ENCODE peak calls at places on chromosome 19, in nine cellular contexts. One of them, this sample, is unnamed.

GRCh38 chr19:38263696-38264485 is 482 bp upstream of the SPINT2 start:
- DNase-seq in foreskin keratinocyte: peak
- DNase-seq in naive thymus-derived CD4-positive, alpha-beta T cell: peak
- DNase-seq in CD4-positive, CD25-positive, alpha-beta regulatory T cell: peak
- DNase-seq in stomach: peak
- DNase-seq in endothelial cell: no peak
- DNase-seq in iPS-NIHi11: peak
- DNase-seq in progenitor cell of endocrine pancreas: peak
- DNase-seq in T-helper 22 cell: peak
- DNase-seq in this sample: no peak

GRCh38 chr19:48975947-48976847 is 11.1 kb downstream of the FTL start:
- DNase-seq in foreskin keratinocyte: no peak
- DNase-seq in naive thymus-derived CD4-positive, alpha-beta T cell: peak
- DNase-seq in CD4-positive, CD25-positive, alpha-beta regulatory T cell: no peak
- DNase-seq in stomach: no peak
- DNase-seq in endothelial cell: peak
- DNase-seq in iPS-NIHi11: peak
- DNase-seq in progenitor cell of endocrine pancreas: no peak
- DNase-seq in T-helper 22 cell: no peak
- DNase-seq in this sample: no peak

GRCh38 chr19:14150041-14150769 is 13.8 kb upstream of the ASF1B start:
- DNase-seq in foreskin keratinocyte: no peak
- DNase-seq in naive thymus-derived CD4-positive, alpha-beta T cell: no peak
- DNase-seq in CD4-positive, CD25-positive, alpha-beta regulatory T cell: no peak
- DNase-seq in stomach: no peak
- DNase-seq in endothelial cell: no peak
- DNase-seq in iPS-NIHi11: peak
- DNase-seq in progenitor cell of endocrine pancreas: no peak
- DNase-seq in T-helper 22 cell: no peak
- DNase-seq in this sample: no peak

GRCh38 chr19:3612330-3612729 is 5.7 kb upstream of the TBXA2R start:
- DNase-seq in foreskin keratinocyte: no peak
- DNase-seq in naive thymus-derived CD4-positive, alpha-beta T cell: no peak
- DNase-seq in CD4-positive, CD25-positive, alpha-beta regulatory T cell: no peak
- DNase-seq in stomach: no peak
- DNase-seq in endothelial cell: no peak
- DNase-seq in iPS-NIHi11: no peak
- DNase-seq in progenitor cell of endocrine pancreas: no peak
- DNase-seq in T-helper 22 cell: no peak
- DNase-seq in this sample: no peak

GRCh38 chr19:47094557-47095517 is 18.7 kb downstream of the ZC3H4 start:
- DNase-seq in foreskin keratinocyte: no peak
- DNase-seq in naive thymus-derived CD4-positive, alpha-beta T cell: peak
- DNase-seq in CD4-positive, CD25-positive, alpha-beta regulatory T cell: no peak
- DNase-seq in stomach: peak
- DNase-seq in endothelial cell: no peak
- DNase-seq in iPS-NIHi11: no peak
- DNase-seq in progenitor cell of endocrine pancreas: no peak
- DNase-seq in T-helper 22 cell: no peak
- DNase-seq in this sample: no peak

GRCh38 chr19:29504454-29504853 is 21.3 kb upstream of the VSTM2B start:
- DNase-seq in foreskin keratinocyte: no peak
- DNase-seq in naive thymus-derived CD4-positive, alpha-beta T cell: no peak
- DNase-seq in CD4-positive, CD25-positive, alpha-beta regulatory T cell: no peak
- DNase-seq in stomach: no peak
- DNase-seq in endothelial cell: no peak
- DNase-seq in iPS-NIHi11: no peak
- DNase-seq in progenitor cell of endocrine pancreas: no peak
- DNase-seq in T-helper 22 cell: no peak
- DNase-seq in this sample: no peak

GRCh38 chr19:44820648-44821609 is 12.0 kb downstream of the BCAM start:
- DNase-seq in foreskin keratinocyte: no peak
- DNase-seq in naive thymus-derived CD4-positive, alpha-beta T cell: no peak
- DNase-seq in CD4-positive, CD25-positive, alpha-beta regulatory T cell: no peak
- DNase-seq in stomach: no peak
- DNase-seq in endothelial cell: no peak
- DNase-seq in iPS-NIHi11: peak
- DNase-seq in progenitor cell of endocrine pancreas: no peak
- DNase-seq in T-helper 22 cell: no peak
- DNase-seq in this sample: no peak

GRCh38 chr19:29945433-29945832 is 3.4 kb downstream of the URI1 start:
- DNase-seq in foreskin keratinocyte: no peak
- DNase-seq in naive thymus-derived CD4-positive, alpha-beta T cell: no peak
- DNase-seq in CD4-positive, CD25-positive, alpha-beta regulatory T cell: no peak
- DNase-seq in stomach: no peak
- DNase-seq in endothelial cell: no peak
- DNase-seq in iPS-NIHi11: no peak
- DNase-seq in progenitor cell of endocrine pancreas: no peak
- DNase-seq in T-helper 22 cell: no peak
- DNase-seq in this sample: no peak

GRCh38 chr19:6970021-6970420 is 51.2 kb downstream of the MBD3L2B start:
- DNase-seq in foreskin keratinocyte: no peak
- DNase-seq in naive thymus-derived CD4-positive, alpha-beta T cell: no peak
- DNase-seq in CD4-positive, CD25-positive, alpha-beta regulatory T cell: no peak
- DNase-seq in stomach: no peak
- DNase-seq in endothelial cell: no peak
- DNase-seq in iPS-NIHi11: no peak
- DNase-seq in progenitor cell of endocrine pancreas: no peak
- DNase-seq in T-helper 22 cell: no peak
- DNase-seq in this sample: no peak

GRCh38 chr19:46065486-46065885 is 24.7 kb upstream of the IGFL4 start:
- DNase-seq in foreskin keratinocyte: peak
- DNase-seq in naive thymus-derived CD4-positive, alpha-beta T cell: no peak
- DNase-seq in CD4-positive, CD25-positive, alpha-beta regulatory T cell: no peak
- DNase-seq in stomach: no peak
- DNase-seq in endothelial cell: no peak
- DNase-seq in iPS-NIHi11: no peak
- DNase-seq in progenitor cell of endocrine pancreas: no peak
- DNase-seq in T-helper 22 cell: no peak
- DNase-seq in this sample: peak

GRCh38 chr19:2575734-2576481 is 100.0 kb downstream of the GADD45B start:
- DNase-seq in foreskin keratinocyte: no peak
- DNase-seq in naive thymus-derived CD4-positive, alpha-beta T cell: no peak
- DNase-seq in CD4-positive, CD25-positive, alpha-beta regulatory T cell: no peak
- DNase-seq in stomach: peak
- DNase-seq in endothelial cell: no peak
- DNase-seq in iPS-NIHi11: no peak
- DNase-seq in progenitor cell of endocrine pancreas: no peak
- DNase-seq in T-helper 22 cell: no peak
- DNase-seq in this sample: peak

GRCh38 chr19:34254552-34255432 is at the start of gene GARRE1:
- DNase-seq in foreskin keratinocyte: no peak
- DNase-seq in naive thymus-derived CD4-positive, alpha-beta T cell: peak
- DNase-seq in CD4-positive, CD25-positive, alpha-beta regulatory T cell: peak
- DNase-seq in stomach: peak
- DNase-seq in endothelial cell: peak
- DNase-seq in iPS-NIHi11: peak
- DNase-seq in progenitor cell of endocrine pancreas: peak
- DNase-seq in T-helper 22 cell: peak
- DNase-seq in this sample: no peak

GRCh38 chr19:50248826-50249225 is 45.4 kb downstream of the MYH14 start:
- DNase-seq in foreskin keratinocyte: no peak
- DNase-seq in naive thymus-derived CD4-positive, alpha-beta T cell: no peak
- DNase-seq in CD4-positive, CD25-positive, alpha-beta regulatory T cell: no peak
- DNase-seq in stomach: no peak
- DNase-seq in endothelial cell: no peak
- DNase-seq in iPS-NIHi11: no peak
- DNase-seq in progenitor cell of endocrine pancreas: no peak
- DNase-seq in T-helper 22 cell: no peak
- DNase-seq in this sample: no peak

GRCh38 chr19:16548956-16549355 is 6.7 kb upstream of the CHERP start:
- DNase-seq in foreskin keratinocyte: peak
- DNase-seq in naive thymus-derived CD4-positive, alpha-beta T cell: no peak
- DNase-seq in CD4-positive, CD25-positive, alpha-beta regulatory T cell: no peak
- DNase-seq in stomach: no peak
- DNase-seq in endothelial cell: no peak
- DNase-seq in iPS-NIHi11: no peak
- DNase-seq in progenitor cell of endocrine pancreas: no peak
- DNase-seq in T-helper 22 cell: no peak
- DNase-seq in this sample: no peak

GRCh38 chr19:7637374-7638256 is 705 bp downstream of the STXBP2 start:
- DNase-seq in foreskin keratinocyte: no peak
- DNase-seq in naive thymus-derived CD4-positive, alpha-beta T cell: no peak
- DNase-seq in CD4-positive, CD25-positive, alpha-beta regulatory T cell: no peak
- DNase-seq in stomach: peak
- DNase-seq in endothelial cell: no peak
- DNase-seq in iPS-NIHi11: no peak
- DNase-seq in progenitor cell of endocrine pancreas: no peak
- DNase-seq in T-helper 22 cell: no peak
- DNase-seq in this sample: no peak

GRCh38 chr19:48805452-48805851 is 5.4 kb downstream of the BCAT2 start:
- DNase-seq in foreskin keratinocyte: no peak
- DNase-seq in naive thymus-derived CD4-positive, alpha-beta T cell: no peak
- DNase-seq in CD4-positive, CD25-positive, alpha-beta regulatory T cell: no peak
- DNase-seq in stomach: no peak
- DNase-seq in endothelial cell: no peak
- DNase-seq in iPS-NIHi11: no peak
- DNase-seq in progenitor cell of endocrine pancreas: no peak
- DNase-seq in T-helper 22 cell: no peak
- DNase-seq in this sample: no peak